ENCODE peak calls at places on chromosomes 2 and 18, in eight cellular contexts. L is BE2C, C is endodermal cell, F is IMR-90, W is BJ, V is pancreas, R is prostate gland, E is upper lobe of right lung. Q is an unnamed sample.

GRCh38 chr2:116668691-116669090 is 1145.8 kb upstream of the DDX18 start:
- DNase-seq in L (no peak), C (no peak), F (no peak), W (no peak), V (no peak), R (no peak), E (no peak), Q (no peak)

GRCh38 chr2:152198499-152198898 is 22.9 kb upstream of the STAM2 start:
- DNase-seq in L (no peak), C (peak), F (no peak), W (no peak), V (no peak), R (no peak), E (no peak), Q (no peak)

GRCh38 chr2:95761556-95761955 is 169.8 kb downstream of the TRIM43 start:
- DNase-seq in L (no peak), C (peak), F (no peak), W (no peak), V (no peak), R (no peak), E (no peak), Q (no peak)

GRCh38 chr2:181777654-181778053 is 97.3 kb upstream of the NEUROD1 start:
- DNase-seq in L (no peak), C (no peak), F (no peak), W (no peak), V (no peak), R (no peak), E (no peak), Q (no peak)

GRCh38 chr2:97936199-97936598 is 59.5 kb downstream of the TMEM131 start:
- DNase-seq in L (no peak), C (peak), F (no peak), W (no peak), V (no peak), R (no peak), E (no peak), Q (no peak)

GRCh38 chr2:20728114-20728758 is 61.3 kb downstream of the GDF7 start:
- DNase-seq in L (peak), C (no peak), F (peak), W (no peak), V (no peak), R (no peak), E (no peak), Q (no peak)

GRCh38 chr2:225842939-225843338 is 443.4 kb downstream of the NYAP2 start:
- DNase-seq in L (no peak), C (no peak), F (peak), W (peak), V (no peak), R (no peak), E (no peak), Q (no peak)

GRCh38 chr2:10659898-10660568 is 29.7 kb downstream of the NOL10 start:
- DNase-seq in L (peak), C (peak), F (peak), W (peak), V (peak), R (peak), E (no peak), Q (peak)

GRCh38 chr2:175769200-175769599 is 232.9 kb downstream of the LNPK start:
- DNase-seq in L (no peak), C (no peak), F (no peak), W (no peak), V (no peak), R (no peak), E (no peak), Q (no peak)

GRCh38 chr2:26268184-26268583 is 23.4 kb downstream of the HADHB start:
- DNase-seq in L (no peak), C (no peak), F (peak), W (no peak), V (no peak), R (no peak), E (no peak), Q (peak)

GRCh38 chr2:164803772-164804466 is 37.7 kb downstream of the COBLL1 start:
- DNase-seq in L (no peak), C (no peak), F (peak), W (no peak), V (no peak), R (no peak), E (no peak), Q (no peak)

GRCh38 chr18:78764544-78764943 is 215.1 kb upstream of the SALL3 start:
- DNase-seq in L (no peak), C (no peak), F (no peak), W (no peak), V (no peak), R (no peak), E (no peak), Q (no peak)

GRCh38 chr2:39550701-39551285 is 113.7 kb upstream of the MAP4K3 start:
- DNase-seq in L (no peak), C (no peak), F (peak), W (no peak), V (no peak), R (no peak), E (no peak), Q (no peak)

GRCh38 chr2:168396131-168396530 is 59.9 kb upstream of the CERS6 start:
- DNase-seq in L (no peak), C (no peak), F (peak), W (peak), V (no peak), R (no peak), E (no peak), Q (no peak)

GRCh38 chr2:42141687-42142475 is 27.3 kb upstream of the EML4 start:
- DNase-seq in L (peak), C (peak), F (peak), W (peak), V (peak), R (peak), E (peak), Q (peak)

GRCh38 chr2:241224851-241225438 is 36.5 kb downstream of the ANO7 start:
- DNase-seq in L (no peak), C (no peak), F (no peak), W (no peak), V (peak), R (no peak), E (no peak), Q (no peak)

GRCh38 chr2:170578596-170578995 is 136.5 kb upstream of the SP5 start:
- DNase-seq in L (no peak), C (no peak), F (no peak), W (no peak), V (no peak), R (no peak), E (no peak), Q (no peak)

GRCh38 chr2:50863218-50863617 is 168.7 kb downstream of the NRXN1 start:
- DNase-seq in L (no peak), C (no peak), F (no peak), W (no peak), V (no peak), R (no peak), E (no peak), Q (no peak)

GRCh38 chr2:236240228-236240990 is 23.8 kb downstream of the ASB18 start:
- DNase-seq in L (no peak), C (peak), F (peak), W (peak), V (peak), R (no peak), E (no peak), Q (no peak)

GRCh38 chr2:20474757-20475566 is 28.1 kb downstream of the RHOB start:
- DNase-seq in L (no peak), C (no peak), F (no peak), W (no peak), V (no peak), R (no peak), E (peak), Q (no peak)

GRCh38 chr2:95354925-95355324 is 47.6 kb upstream of the FAHD2A start:
- DNase-seq in L (no peak), C (peak), F (no peak), W (no peak), V (no peak), R (no peak), E (peak), Q (no peak)

GRCh38 chr2:225512469-225512868 is 113.0 kb downstream of the NYAP2 start:
- DNase-seq in L (no peak), C (no peak), F (no peak), W (no peak), V (no peak), R (no peak), E (no peak), Q (no peak)

GRCh38 chr18:159037-159652 is 788 bp downstream of the USP14 start:
- DNase-seq in L (no peak), C (peak), F (peak), W (no peak), V (no peak), R (no peak), E (no peak), Q (peak)

GRCh38 chr2:196849895-196850294 is 40.7 kb upstream of the C2orf66 start:
- DNase-seq in L (no peak), C (peak), F (peak), W (no peak), V (no peak), R (peak), E (no peak), Q (peak)

GRCh38 chr2:101442042-101442666 is 32.8 kb downstream of the RFX8 start:
- DNase-seq in L (no peak), C (no peak), F (peak), W (no peak), V (no peak), R (no peak), E (no peak), Q (peak)

GRCh38 chr2:101440127-101440738 is 34.7 kb downstream of the RFX8 start:
- DNase-seq in L (peak), C (no peak), F (peak), W (no peak), V (peak), R (no peak), E (no peak), Q (peak)

GRCh38 chr2:101435011-101435862 is 39.7 kb downstream of the RFX8 start:
- DNase-seq in L (no peak), C (peak), F (peak), W (no peak), V (no peak), R (no peak), E (no peak), Q (no peak)

GRCh38 chr2:101442667-101443061 is 32.2 kb downstream of the RFX8 start:
- DNase-seq in L (no peak), C (peak), F (no peak), W (no peak), V (no peak), R (no peak), E (no peak), Q (no peak)

DNA sequence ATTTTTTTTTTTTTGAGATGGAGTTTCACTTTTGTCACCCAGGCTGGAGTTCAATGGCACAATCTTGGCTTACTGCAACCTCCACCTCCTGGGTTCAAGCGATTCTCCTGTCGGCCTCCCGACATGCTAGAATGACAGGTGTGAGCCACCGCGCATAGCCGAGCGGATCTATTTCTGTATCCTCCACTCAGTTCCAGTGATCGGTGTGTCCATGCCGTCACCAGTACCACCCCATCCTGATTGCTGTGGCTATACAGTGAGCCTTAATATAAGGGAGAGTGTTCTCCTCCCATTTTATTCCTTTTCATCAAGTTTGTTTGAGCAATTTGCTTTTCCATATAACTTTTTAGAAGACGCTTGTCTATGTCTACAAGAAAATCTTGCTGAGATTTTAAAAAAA is 35.2 kb downstream of the RFX8 start:
- DNase-seq in L (no peak), C (no peak), F (no peak), W (no peak), V (no peak), R (no peak), E (no peak), Q (no peak)
- H3K4me3 ChIP-seq in L (no peak), C (no peak), F (no peak), W (no peak), V (no peak), R (no peak), E (no peak), Q (no peak)

DNA sequence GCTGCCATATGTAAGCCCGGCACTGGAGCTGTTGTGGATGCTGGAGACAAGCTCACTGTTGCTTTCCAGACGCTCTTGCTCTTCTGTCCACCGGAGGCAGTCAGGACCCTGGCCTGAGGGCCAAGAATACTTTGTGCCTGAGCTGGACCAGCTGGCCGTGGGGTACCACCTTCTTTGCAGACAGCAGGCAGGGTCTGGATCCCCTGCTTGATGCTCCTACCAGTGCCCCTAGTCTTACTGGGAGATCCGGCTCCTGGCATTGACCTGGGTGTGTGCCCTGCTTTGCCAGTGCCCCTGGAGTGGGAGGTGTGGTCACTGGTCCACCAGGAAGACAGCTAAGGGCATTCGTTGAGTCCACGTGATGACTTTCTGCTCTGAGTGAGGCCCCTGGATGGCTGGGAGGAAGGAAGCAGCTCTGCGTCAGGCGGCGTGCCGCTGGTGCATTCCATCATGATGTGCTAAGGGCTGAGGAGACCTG is 59.3 kb downstream of the LRRFIP1 start:
- DNase-seq in L (no peak), C (no peak), F (peak), W (no peak), V (no peak), R (no peak), E (peak), Q (peak)
- TF ChIP-seq CTCF in L (peak), C (peak), F (peak), W (peak), V (no peak), R (no peak), E (no peak), Q (peak)

GRCh38 chr2:135986507-135986906 is 1.1 kb upstream of the DARS1 start:
- DNase-seq in L (no peak), C (no peak), F (no peak), W (no peak), V (no peak), R (no peak), E (no peak), Q (no peak)
- H3K4me3 ChIP-seq in L (no peak), C (no peak), F (no peak), W (no peak), V (no peak), R (no peak), E (peak), Q (peak)

GRCh38 chr2:172674034-172674967 is 61.3 kb upstream of the RAPGEF4 start:
- DNase-seq in L (no peak), C (peak), F (no peak), W (no peak), V (peak), R (no peak), E (peak), Q (no peak)
- TF ChIP-seq CTCF in L (no peak), C (peak), F (peak), W (peak), V (peak), R (no peak), E (peak), Q (no peak)

GRCh38 chr2:188601927-188602326 is 310.3 kb downstream of the GULP1 start:
- DNase-seq in L (no peak), C (no peak), F (peak), W (no peak), V (no peak), R (no peak), E (no peak), Q (no peak)

GRCh38 chr2:188600536-188601210 is 309.0 kb downstream of the GULP1 start:
- DNase-seq in L (no peak), C (no peak), F (peak), W (peak), V (no peak), R (no peak), E (no peak), Q (no peak)

GRCh38 chr2:188599140-188599539 is 307.5 kb downstream of the GULP1 start:
- DNase-seq in L (no peak), C (no peak), F (peak), W (no peak), V (no peak), R (no peak), E (no peak), Q (no peak)

GRCh38 chr2:188598551-188598950 is 306.9 kb downstream of the GULP1 start:
- DNase-seq in L (no peak), C (no peak), F (no peak), W (no peak), V (no peak), R (no peak), E (no peak), Q (no peak)

DNA sequence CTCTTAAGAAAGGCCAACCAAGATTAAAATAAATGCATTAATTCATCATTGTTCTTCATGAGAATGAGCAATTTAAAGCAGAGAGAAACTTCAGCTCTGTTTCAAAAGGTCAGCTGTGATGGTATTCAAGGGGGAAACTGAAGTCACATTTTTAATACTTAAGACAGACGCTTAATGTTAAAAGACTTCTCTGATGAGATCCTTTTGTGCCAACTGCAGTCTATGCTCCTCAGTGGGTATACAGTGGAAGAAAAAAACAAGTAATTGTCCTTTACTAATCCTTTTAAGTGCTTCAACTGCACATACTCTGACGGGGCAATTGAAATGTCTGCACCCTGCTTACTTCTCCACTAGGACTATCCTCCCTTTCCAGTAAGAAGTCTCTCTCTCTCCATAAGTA is 309.7 kb downstream of the GULP1 start:
- DNase-seq in L (no peak), C (no peak), F (no peak), W (no peak), V (no peak), R (no peak), E (no peak), Q (no peak)
- H3K4me3 ChIP-seq in L (no peak), C (no peak), F (no peak), W (no peak), V (no peak), R (no peak), E (no peak), Q (no peak)

GRCh38 chr18:7367336-7367735 is 136.4 kb downstream of the LRRC30 start:
- DNase-seq in L (no peak), C (peak), F (no peak), W (no peak), V (no peak), R (no peak), E (no peak), Q (no peak)
- TF ChIP-seq CTCF in L (no peak), C (peak), F (no peak), W (no peak), V (no peak), R (no peak), E (no peak), Q (no peak)

GRCh38 chr2:231677632-231678104 is 30.7 kb upstream of the PTMA start:
- DNase-seq in L (peak), C (peak), F (peak), W (no peak), V (peak), R (peak), E (peak), Q (peak)

GRCh38 chr2:231673348-231673770 is 35.0 kb upstream of the PTMA start:
- DNase-seq in L (peak), C (peak), F (peak), W (no peak), V (no peak), R (no peak), E (peak), Q (peak)

GRCh38 chr2:231672617-231673347 is 35.5 kb upstream of the PTMA start:
- DNase-seq in L (peak), C (peak), F (peak), W (no peak), V (no peak), R (no peak), E (peak), Q (peak)

GRCh38 chr2:231676243-231676642 is 32.1 kb upstream of the PTMA start:
- DNase-seq in L (no peak), C (no peak), F (no peak), W (no peak), V (no peak), R (no peak), E (no peak), Q (no peak)

GRCh38 chr2:231674587-231675334 is 33.6 kb upstream of the PTMA start:
- DNase-seq in L (peak), C (peak), F (peak), W (no peak), V (peak), R (peak), E (peak), Q (peak)
- H3K4me3 ChIP-seq in L (no peak), C (no peak), F (no peak), W (no peak), V (no peak), R (no peak), E (no peak), Q (no peak)

GRCh38 chr2:13583609-13584008 is 866.9 kb downstream of the TRIB2 start:
- DNase-seq in L (peak), C (no peak), F (no peak), W (no peak), V (no peak), R (no peak), E (no peak), Q (no peak)

GRCh38 chr2:13585732-13586131 is 869.0 kb downstream of the TRIB2 start:
- DNase-seq in L (no peak), C (no peak), F (no peak), W (no peak), V (no peak), R (no peak), E (no peak), Q (no peak)

GRCh38 chr2:13578547-13578946 is 861.8 kb downstream of the TRIB2 start:
- DNase-seq in L (no peak), C (no peak), F (no peak), W (no peak), V (no peak), R (no peak), E (no peak), Q (no peak)

GRCh38 chr2:13584020-13584419 is 867.3 kb downstream of the TRIB2 start:
- DNase-seq in L (no peak), C (no peak), F (no peak), W (no peak), V (no peak), R (no peak), E (no peak), Q (no peak)

DNA sequence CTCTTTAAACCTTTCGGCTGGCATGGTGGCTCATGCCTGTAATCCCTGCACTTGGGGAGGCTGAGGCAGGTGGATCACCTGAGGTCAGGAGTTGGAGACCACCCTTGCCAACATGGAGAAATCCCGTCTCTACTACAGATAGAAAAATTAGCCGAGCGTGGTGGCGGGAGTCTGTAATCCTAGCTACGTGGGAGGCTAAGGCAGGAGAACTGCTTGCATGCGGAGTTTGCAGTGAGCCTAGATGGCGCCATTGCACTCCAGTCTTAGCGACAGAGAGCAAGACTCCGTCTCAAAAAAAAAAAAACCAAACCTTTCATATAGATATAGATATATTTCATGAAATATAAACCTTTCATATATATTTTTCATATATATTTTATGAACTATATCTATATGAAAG is 864.7 kb downstream of the TRIB2 start:
- DNase-seq in L (peak), C (peak), F (no peak), W (no peak), V (no peak), R (no peak), E (no peak), Q (peak)
- TF ChIP-seq CTCF in L (peak), C (peak), F (no peak), W (no peak), V (no peak), R (no peak), E (no peak), Q (peak)

Q was measured in NB4.